ENCODE peak calls at places on chromosome 13, in seven cellular contexts. One of them, this sample, is unnamed.
A peak's percentile ranks its signal among the peaks of the same experiment; 100 is the strongest.

GRCh38 chr13:75913925-75914324 is 277.8 kb downstream of the LMO7 start:
- DNase-seq in breast epithelium: no peak
- DNase-seq in fibroblast of mammary gland: no peak
- DNase-seq in glutamatergic neuron: no peak
- DNase-seq in suprapubic skin: no peak
- DNase-seq in cardiac muscle cell: no peak
- DNase-seq in PC-9: no peak
- DNase-seq in this sample: no peak

GRCh38 chr13:26587251-26587650 is 29.8 kb downstream of the WASF3 start:
- DNase-seq in breast epithelium: no peak
- DNase-seq in fibroblast of mammary gland: no peak
- DNase-seq in glutamatergic neuron: no peak
- DNase-seq in suprapubic skin: no peak
- DNase-seq in cardiac muscle cell: no peak
- DNase-seq in PC-9: no peak
- DNase-seq in this sample: no peak

GRCh38 chr13:36261976-36262375 is 35.6 kb downstream of the CCDC169 start:
- DNase-seq in breast epithelium: no peak
- DNase-seq in fibroblast of mammary gland: peak; percentile 82
- DNase-seq in glutamatergic neuron: no peak
- DNase-seq in suprapubic skin: no peak
- DNase-seq in cardiac muscle cell: peak; percentile 21
- DNase-seq in PC-9: no peak
- DNase-seq in this sample: no peak

GRCh38 chr13:20118268-20119140 is 42.3 kb downstream of the GJA3 start:
- DNase-seq in breast epithelium: no peak
- DNase-seq in fibroblast of mammary gland: peak; percentile 43
- DNase-seq in glutamatergic neuron: peak; percentile 43
- DNase-seq in suprapubic skin: peak; percentile 80
- DNase-seq in cardiac muscle cell: peak; percentile 68
- DNase-seq in PC-9: no peak
- DNase-seq in this sample: no peak

GRCh38 chr13:31236211-31236786 is 36.5 kb downstream of the B3GLCT start:
- DNase-seq in breast epithelium: no peak
- DNase-seq in fibroblast of mammary gland: peak; percentile 65
- DNase-seq in glutamatergic neuron: no peak
- DNase-seq in suprapubic skin: no peak
- DNase-seq in cardiac muscle cell: peak; percentile 75
- DNase-seq in PC-9: no peak
- DNase-seq in this sample: peak; percentile 29

GRCh38 chr13:111506131-111506530 is 185.7 kb downstream of the TEX29 start:
- DNase-seq in breast epithelium: peak; percentile 28
- DNase-seq in fibroblast of mammary gland: no peak
- DNase-seq in glutamatergic neuron: no peak
- DNase-seq in suprapubic skin: peak; percentile 38
- DNase-seq in cardiac muscle cell: no peak
- DNase-seq in PC-9: no peak
- DNase-seq in this sample: no peak

GRCh38 chr13:27338816-27339215 is 68.2 kb downstream of the RASL11A start:
- DNase-seq in breast epithelium: no peak
- DNase-seq in fibroblast of mammary gland: no peak
- DNase-seq in glutamatergic neuron: peak; percentile 31
- DNase-seq in suprapubic skin: no peak
- DNase-seq in cardiac muscle cell: no peak
- DNase-seq in PC-9: no peak
- DNase-seq in this sample: no peak

GRCh38 chr13:37194428-37194861 is 89.0 kb upstream of the CSNK1A1L start:
- DNase-seq in breast epithelium: no peak
- DNase-seq in fibroblast of mammary gland: peak; percentile 85
- DNase-seq in glutamatergic neuron: no peak
- DNase-seq in suprapubic skin: no peak
- DNase-seq in cardiac muscle cell: peak; percentile 35
- DNase-seq in PC-9: no peak
- DNase-seq in this sample: no peak

GRCh38 chr13:106415427-106415826 is 120.0 kb downstream of the EFNB2 start:
- DNase-seq in breast epithelium: no peak
- DNase-seq in fibroblast of mammary gland: no peak
- DNase-seq in glutamatergic neuron: no peak
- DNase-seq in suprapubic skin: no peak
- DNase-seq in cardiac muscle cell: no peak
- DNase-seq in PC-9: no peak
- DNase-seq in this sample: no peak

GRCh38 chr13:105462981-105463380 is 1072.5 kb downstream of the EFNB2 start:
- DNase-seq in breast epithelium: no peak
- DNase-seq in fibroblast of mammary gland: no peak
- DNase-seq in glutamatergic neuron: no peak
- DNase-seq in suprapubic skin: no peak
- DNase-seq in cardiac muscle cell: peak; percentile 46
- DNase-seq in PC-9: no peak
- DNase-seq in this sample: no peak

GRCh38 chr13:90287521-90287920 is 1060.0 kb upstream of the MIR17HG start:
- DNase-seq in breast epithelium: no peak
- DNase-seq in fibroblast of mammary gland: no peak
- DNase-seq in glutamatergic neuron: no peak
- DNase-seq in suprapubic skin: no peak
- DNase-seq in cardiac muscle cell: no peak
- DNase-seq in PC-9: no peak
- DNase-seq in this sample: no peak

GRCh38 chr13:101455863-101456262 is 3.4 kb downstream of the ITGBL1 start:
- DNase-seq in breast epithelium: no peak
- DNase-seq in fibroblast of mammary gland: peak; percentile 93
- DNase-seq in glutamatergic neuron: no peak
- DNase-seq in suprapubic skin: no peak
- DNase-seq in cardiac muscle cell: peak; percentile 88
- DNase-seq in PC-9: peak; percentile 98
- DNase-seq in this sample: peak; percentile 62

GRCh38 chr13:101454767-101455166 is 2.3 kb downstream of the ITGBL1 start:
- DNase-seq in breast epithelium: no peak
- DNase-seq in fibroblast of mammary gland: no peak
- DNase-seq in glutamatergic neuron: no peak
- DNase-seq in suprapubic skin: no peak
- DNase-seq in cardiac muscle cell: peak; percentile 3
- DNase-seq in PC-9: peak; percentile 99
- DNase-seq in this sample: no peak

GRCh38 chr13:101451641-101452040 is 834 bp upstream of the ITGBL1 start:
- DNase-seq in breast epithelium: no peak
- DNase-seq in fibroblast of mammary gland: peak; percentile 56
- DNase-seq in glutamatergic neuron: no peak
- DNase-seq in suprapubic skin: no peak
- DNase-seq in cardiac muscle cell: no peak
- DNase-seq in PC-9: no peak
- DNase-seq in this sample: no peak

GRCh38 chr13:101452519-101453485 is at the start of gene ITGBL1:
- DNase-seq in breast epithelium: no peak
- DNase-seq in fibroblast of mammary gland: peak; percentile 68
- DNase-seq in glutamatergic neuron: no peak
- DNase-seq in suprapubic skin: peak; percentile 85
- DNase-seq in cardiac muscle cell: peak; percentile 8
- DNase-seq in PC-9: peak; percentile 56
- DNase-seq in this sample: no peak

DNA sequence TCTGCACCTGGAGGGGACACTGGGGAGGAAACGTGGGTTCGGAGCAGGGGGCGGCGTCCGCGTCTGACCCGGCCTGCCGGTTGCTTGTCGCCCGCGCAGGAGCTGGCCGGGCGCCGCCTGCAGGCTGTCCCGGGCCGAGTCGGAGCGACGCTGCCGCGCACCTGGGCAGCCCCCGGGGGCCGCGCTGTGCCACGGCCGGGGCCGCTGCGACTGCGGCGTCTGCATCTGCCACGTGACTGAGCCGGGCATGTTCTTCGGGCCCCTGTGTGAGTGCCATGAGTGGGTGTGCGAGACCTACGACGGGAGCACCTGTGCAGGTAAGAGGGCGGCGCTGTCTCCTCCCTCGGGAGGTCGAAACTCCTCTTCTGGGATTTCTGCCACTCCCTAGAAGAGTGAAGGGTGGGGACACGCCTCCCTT is 1.3 kb downstream of the ITGBL1 start:
- DNase-seq in breast epithelium: no peak
- DNase-seq in fibroblast of mammary gland: no peak
- DNase-seq in glutamatergic neuron: no peak
- DNase-seq in suprapubic skin: no peak
- DNase-seq in cardiac muscle cell: peak; percentile 5
- DNase-seq in PC-9: peak; percentile 94
- DNase-seq in this sample: no peak
- TF ChIP-seq CTCF in breast epithelium: peak; percentile 33
- TF ChIP-seq CTCF in fibroblast of mammary gland: no peak
- TF ChIP-seq CTCF in glutamatergic neuron: no peak
- TF ChIP-seq CTCF in suprapubic skin: no peak
- TF ChIP-seq CTCF in cardiac muscle cell: peak; percentile 33
- TF ChIP-seq CTCF in PC-9: peak; percentile 22
- TF ChIP-seq CTCF in this sample: peak; percentile 23

GRCh38 chr13:46150134-46150693 is 31.8 kb downstream of the LCP1 start:
- DNase-seq in breast epithelium: no peak
- DNase-seq in fibroblast of mammary gland: no peak
- DNase-seq in glutamatergic neuron: no peak
- DNase-seq in suprapubic skin: no peak
- DNase-seq in cardiac muscle cell: no peak
- DNase-seq in PC-9: no peak
- DNase-seq in this sample: no peak

GRCh38 chr13:46145950-46146349 is 36.0 kb downstream of the LCP1 start:
- DNase-seq in breast epithelium: no peak
- DNase-seq in fibroblast of mammary gland: no peak
- DNase-seq in glutamatergic neuron: no peak
- DNase-seq in suprapubic skin: no peak
- DNase-seq in cardiac muscle cell: no peak
- DNase-seq in PC-9: no peak
- DNase-seq in this sample: no peak

GRCh38 chr13:46143239-46143701 is 38.4 kb upstream of the CPB2 start:
- DNase-seq in breast epithelium: no peak
- DNase-seq in fibroblast of mammary gland: no peak
- DNase-seq in glutamatergic neuron: no peak
- DNase-seq in suprapubic skin: no peak
- DNase-seq in cardiac muscle cell: no peak
- DNase-seq in PC-9: no peak
- DNase-seq in this sample: no peak

GRCh38 chr13:46149272-46150133 is 32.5 kb downstream of the LCP1 start:
- DNase-seq in breast epithelium: no peak
- DNase-seq in fibroblast of mammary gland: peak; percentile 38
- DNase-seq in glutamatergic neuron: no peak
- DNase-seq in suprapubic skin: no peak
- DNase-seq in cardiac muscle cell: no peak
- DNase-seq in PC-9: no peak
- DNase-seq in this sample: no peak

GRCh38 chr13:46146898-46147297 is 35.1 kb downstream of the LCP1 start:
- DNase-seq in breast epithelium: no peak
- DNase-seq in fibroblast of mammary gland: peak; percentile 18
- DNase-seq in glutamatergic neuron: peak; percentile 51
- DNase-seq in suprapubic skin: no peak
- DNase-seq in cardiac muscle cell: peak; percentile 42
- DNase-seq in PC-9: no peak
- DNase-seq in this sample: no peak
- TF ChIP-seq CTCF in breast epithelium: peak; percentile 30
- TF ChIP-seq CTCF in fibroblast of mammary gland: peak; percentile 32
- TF ChIP-seq CTCF in glutamatergic neuron: no peak
- TF ChIP-seq CTCF in suprapubic skin: no peak
- TF ChIP-seq CTCF in cardiac muscle cell: peak; percentile 47
- TF ChIP-seq CTCF in PC-9: no peak
- TF ChIP-seq CTCF in this sample: peak; percentile 40

GRCh38 chr13:113801289-113801961 is 42.4 kb downstream of the TMEM255B start:
- DNase-seq in breast epithelium: no peak
- DNase-seq in fibroblast of mammary gland: no peak
- DNase-seq in glutamatergic neuron: no peak
- DNase-seq in suprapubic skin: peak; percentile 79
- DNase-seq in cardiac muscle cell: no peak
- DNase-seq in PC-9: no peak
- DNase-seq in this sample: no peak

GRCh38 chr13:113803409-113804016 is 44.5 kb downstream of the TMEM255B start:
- DNase-seq in breast epithelium: no peak
- DNase-seq in fibroblast of mammary gland: no peak
- DNase-seq in glutamatergic neuron: no peak
- DNase-seq in suprapubic skin: peak; percentile 66
- DNase-seq in cardiac muscle cell: no peak
- DNase-seq in PC-9: no peak
- DNase-seq in this sample: no peak

GRCh38 chr13:113802090-113802531 is 43.1 kb downstream of the TMEM255B start:
- DNase-seq in breast epithelium: no peak
- DNase-seq in fibroblast of mammary gland: peak; percentile 76
- DNase-seq in glutamatergic neuron: peak; percentile 63
- DNase-seq in suprapubic skin: peak; percentile 85
- DNase-seq in cardiac muscle cell: peak; percentile 83
- DNase-seq in PC-9: no peak
- DNase-seq in this sample: peak; percentile 39

GRCh38 chr13:113804017-113804702 is 45.1 kb downstream of the TMEM255B start:
- DNase-seq in breast epithelium: no peak
- DNase-seq in fibroblast of mammary gland: peak; percentile 42
- DNase-seq in glutamatergic neuron: no peak
- DNase-seq in suprapubic skin: peak; percentile 74
- DNase-seq in cardiac muscle cell: no peak
- DNase-seq in PC-9: no peak
- DNase-seq in this sample: no peak

DNA sequence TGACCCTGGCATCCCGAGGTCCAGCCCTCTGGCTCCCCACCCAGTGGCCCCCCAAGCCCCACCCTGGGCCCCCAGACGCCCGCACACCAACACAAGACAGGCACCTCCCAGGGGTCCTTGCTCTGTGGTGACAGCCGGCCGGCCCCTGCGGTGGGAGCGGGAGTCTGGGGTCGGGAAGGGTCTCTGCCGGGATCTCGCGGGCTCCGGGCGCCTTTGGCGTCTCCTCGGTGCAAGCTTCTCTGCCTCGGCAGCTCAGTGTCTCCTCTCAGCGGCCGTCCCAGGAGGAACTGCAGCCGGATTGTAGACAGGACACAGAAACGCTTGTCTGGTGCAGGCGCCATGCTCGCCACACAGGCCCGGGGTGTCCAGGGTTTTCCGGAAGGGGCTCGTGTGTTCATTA is 43.7 kb downstream of the TMEM255B start:
- DNase-seq in breast epithelium: no peak
- DNase-seq in fibroblast of mammary gland: no peak
- DNase-seq in glutamatergic neuron: no peak
- DNase-seq in suprapubic skin: peak; percentile 79
- DNase-seq in cardiac muscle cell: no peak
- DNase-seq in PC-9: no peak
- DNase-seq in this sample: no peak
- TF ChIP-seq CTCF in breast epithelium: no peak
- TF ChIP-seq CTCF in fibroblast of mammary gland: no peak
- TF ChIP-seq CTCF in glutamatergic neuron: no peak
- TF ChIP-seq CTCF in suprapubic skin: no peak
- TF ChIP-seq CTCF in cardiac muscle cell: no peak
- TF ChIP-seq CTCF in PC-9: no peak
- TF ChIP-seq CTCF in this sample: no peak

DNA sequence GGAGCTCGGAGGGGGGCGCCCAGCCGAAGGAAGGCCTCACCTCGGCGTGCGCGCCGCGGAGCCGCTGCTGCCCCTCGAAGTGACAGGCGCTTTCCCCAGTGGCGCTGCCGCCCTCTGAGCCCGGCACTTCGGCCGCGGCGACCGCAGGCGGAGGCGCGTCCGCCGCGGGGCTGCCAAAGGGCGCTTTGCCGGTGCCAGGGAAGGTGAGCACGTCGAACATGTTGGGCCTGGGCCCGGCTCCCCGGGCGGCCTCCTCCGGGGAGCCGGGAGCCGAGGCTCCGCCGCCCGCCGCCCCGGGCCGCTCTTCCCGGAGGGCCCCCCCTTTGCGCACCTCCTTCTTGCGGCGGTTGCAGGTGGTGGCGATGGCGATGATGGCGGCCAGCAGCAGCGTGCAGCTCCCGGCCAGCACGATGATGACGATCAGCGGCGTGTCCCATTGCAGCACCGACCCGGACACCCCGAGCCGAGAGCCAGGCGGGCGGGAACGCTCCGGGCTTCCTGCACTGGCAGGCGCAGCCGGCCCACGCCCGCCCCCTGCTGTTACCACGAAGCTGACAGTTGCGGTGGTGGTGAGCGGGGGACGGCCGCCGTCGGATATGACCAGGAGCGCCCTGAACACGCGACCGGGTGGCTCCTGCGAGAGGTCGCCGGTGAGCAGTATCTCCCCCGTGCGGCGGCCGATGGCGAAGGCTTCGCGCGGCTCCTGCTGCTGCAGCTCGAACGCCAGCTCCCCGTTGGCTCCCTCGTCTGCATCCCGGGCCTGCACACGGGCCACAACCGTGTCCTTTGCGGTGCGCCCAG is 2.5 kb downstream of the PCDH8 start:
- DNase-seq in breast epithelium: no peak
- DNase-seq in fibroblast of mammary gland: no peak
- DNase-seq in glutamatergic neuron: peak; percentile 91
- DNase-seq in suprapubic skin: no peak
- DNase-seq in cardiac muscle cell: peak; percentile 32
- DNase-seq in PC-9: no peak
- DNase-seq in this sample: no peak
- TF ChIP-seq CTCF in breast epithelium: no peak
- TF ChIP-seq CTCF in fibroblast of mammary gland: no peak
- TF ChIP-seq CTCF in glutamatergic neuron: peak; percentile 32
- TF ChIP-seq CTCF in suprapubic skin: no peak
- TF ChIP-seq CTCF in cardiac muscle cell: peak; percentile 31
- TF ChIP-seq CTCF in PC-9: no peak
- TF ChIP-seq CTCF in this sample: no peak